ENCODE peak calls at places on chromosome 18, in four cellular contexts. N is MCF 10A, M is upper lobe of right lung, Y is cardiac fibroblast. R is an unnamed sample.

GRCh38 chr18:62808116-62808515 is 92.8 kb downstream of the PHLPP1 start:
- DNase-seq in Y (no peak), N (no peak), M (no peak), R (no peak)

GRCh38 chr18:78739843-78740677 is 239.6 kb upstream of the SALL3 start:
- DNase-seq in M (no peak), N (no peak), Y (no peak), R (no peak)

GRCh38 chr18:59763541-59764136 is 66.4 kb upstream of the CCBE1 start:
- DNase-seq in M (no peak), Y (no peak), N (no peak), R (no peak)

GRCh38 chr18:21481739-21482138 is 118.8 kb downstream of the ESCO1 start:
- DNase-seq in N (no peak), Y (no peak), M (no peak), R (no peak)

GRCh38 chr18:303578-303977 is 35.7 kb upstream of the THOC1 start:
- DNase-seq in N (no peak), Y (no peak), M (no peak), R (no peak)

GRCh38 chr18:61901334-61901986 is 8.7 kb upstream of the RNF152 start:
- DNase-seq in Y (peak; percentile 70), M (no peak), N (peak; percentile 71), R (peak; percentile 48)

GRCh38 chr18:45777393-45777792 is 48.1 kb upstream of the SIGLEC15 start:
- DNase-seq in M (no peak), N (no peak), Y (peak; percentile 77), R (no peak)

GRCh38 chr18:39721712-39722111 is 2156.1 kb upstream of the CELF4 start:
- DNase-seq in N (no peak), Y (no peak), M (no peak), R (no peak)

GRCh38 chr18:26710460-26711096 is 154.9 kb downstream of the AQP4 start:
- DNase-seq in N (no peak), Y (no peak), M (no peak), R (no peak)

GRCh38 chr18:78503129-78503528 is 476.5 kb upstream of the SALL3 start:
- DNase-seq in Y (no peak), N (no peak), M (no peak), R (no peak)

GRCh38 chr18:75170022-75170789 is 38.7 kb downstream of the PTGR3 start:
- DNase-seq in N (no peak), Y (no peak), M (no peak), R (no peak)
- TF ChIP-seq CTCF in N (no peak), Y (no peak), M (no peak), R (no peak)

GRCh38 chr18:36296591-36297418 is 708 bp upstream of the FHOD3 start:
- DNase-seq in Y (peak; percentile 87), M (peak; percentile 70), N (peak; percentile 71), R (peak; percentile 82)
- TF ChIP-seq CTCF in Y (peak; percentile 56), M (peak; percentile 35), N (peak; percentile 30), R (peak; percentile 50)

GRCh38 chr18:7601249-7601620 is 34.1 kb downstream of the PTPRM start:
- DNase-seq in N (peak; percentile 69), Y (peak; percentile 26), M (no peak), R (no peak)
- TF ChIP-seq CTCF in N (no peak), Y (peak; percentile 18), M (no peak), R (no peak)

GRCh38 chr18:32209685-32210445 is 20.0 kb downstream of the MEP1B start:
- DNase-seq in M (no peak), N (no peak), Y (no peak), R (no peak)
- TF ChIP-seq CTCF in M (no peak), N (no peak), Y (no peak), R (no peak)

GRCh38 chr18:50982086-50982801 is 14.4 kb downstream of the ELAC1 start:
- DNase-seq in Y (no peak), M (no peak), N (no peak), R (no peak)

GRCh38 chr18:50986360-50987087 is 18.7 kb downstream of the ELAC1 start:
- DNase-seq in N (no peak), M (no peak), Y (no peak), R (no peak)

GRCh38 chr18:50987261-50987660 is 19.4 kb downstream of the ELAC1 start:
- DNase-seq in Y (no peak), M (no peak), N (no peak), R (no peak)

GRCh38 chr18:50981381-50981780 is 13.5 kb downstream of the ELAC1 start:
- DNase-seq in M (no peak), N (no peak), Y (no peak), R (no peak)

GRCh38 chr18:50982802-50983179 is 15.0 kb downstream of the ELAC1 start:
- DNase-seq in N (no peak), M (no peak), Y (peak; percentile 21), R (no peak)
- TF ChIP-seq CTCF in N (no peak), M (no peak), Y (no peak), R (no peak)

GRCh38 chr18:58194028-58194427 is 150.0 kb downstream of the NEDD4L start:
- DNase-seq in N (no peak), Y (no peak), M (no peak), R (peak; percentile 30)
- TF ChIP-seq CTCF in N (peak; percentile 23), Y (peak; percentile 10), M (no peak), R (peak; percentile 41)

GRCh38 chr18:7754725-7755181 is 187.6 kb downstream of the PTPRM start:
- DNase-seq in Y (peak; percentile 5), M (no peak), N (no peak), R (no peak)

GRCh38 chr18:7755753-7756475 is 188.8 kb downstream of the PTPRM start:
- DNase-seq in N (peak; percentile 23), Y (peak; percentile 76), M (no peak), R (no peak)

GRCh38 chr18:7758764-7759163 is 191.6 kb downstream of the PTPRM start:
- DNase-seq in M (no peak), Y (no peak), N (no peak), R (no peak)

GRCh38 chr18:7754258-7754657 is 187.1 kb downstream of the PTPRM start:
- DNase-seq in N (no peak), M (no peak), Y (no peak), R (no peak)

GRCh38 chr18:7757175-7757574 is 190.1 kb downstream of the PTPRM start:
- DNase-seq in N (peak; percentile 40), Y (peak; percentile 4), M (no peak), R (no peak)
- TF ChIP-seq CTCF in N (no peak), Y (no peak), M (no peak), R (no peak)

GRCh38 chr18:4130734-4131719 is 324.1 kb downstream of the DLGAP1 start:
- DNase-seq in M (no peak), Y (peak; percentile 5), N (no peak), R (no peak)
- TF ChIP-seq CTCF in M (no peak), Y (no peak), N (no peak), R (no peak)

GRCh38 chr18:30889582-30890301 is 152.8 kb downstream of the DSC3 start:
- DNase-seq in Y (peak; percentile 6), N (peak; percentile 60), M (no peak), R (peak; percentile 4)

GRCh38 chr18:30888344-30888743 is 154.2 kb downstream of the DSC3 start:
- DNase-seq in M (no peak), Y (no peak), N (no peak), R (no peak)

DNA sequence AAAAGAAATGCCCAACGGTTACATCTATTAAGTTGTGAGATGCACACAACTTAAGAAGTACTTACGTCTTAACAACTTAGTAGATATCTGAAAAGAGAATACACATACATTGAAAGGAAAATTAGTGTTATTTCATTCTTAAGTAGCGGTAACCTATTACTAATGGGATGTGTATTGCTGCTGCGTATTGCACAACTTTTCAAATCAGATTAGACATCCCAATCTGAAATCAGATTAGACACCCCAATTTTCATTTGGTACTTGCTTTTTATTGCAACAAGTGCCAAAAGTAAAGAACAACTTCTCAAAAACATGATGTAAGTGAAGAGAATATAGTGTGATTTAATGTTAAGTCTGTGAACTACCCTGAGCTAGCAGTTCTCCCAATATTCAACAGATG is 155.5 kb downstream of the DSC3 start:
- DNase-seq in N (no peak), M (no peak), Y (no peak), R (no peak)
- TF ChIP-seq CTCF in N (no peak), M (no peak), Y (no peak), R (no peak)

GRCh38 chr18:13730486-13730885 is 4.0 kb downstream of the RNMT start:
- DNase-seq in M (no peak), Y (no peak), N (no peak), R (no peak)

GRCh38 chr18:13726972-13727331 is 479 bp downstream of the RNMT start:
- DNase-seq in N (no peak), Y (peak; percentile 71), M (no peak), R (peak; percentile 68)

GRCh38 chr18:13725566-13726227 is 661 bp downstream of the FAM210A start:
- DNase-seq in Y (peak; percentile 12), M (no peak), N (no peak), R (no peak)

GRCh38 chr18:13726228-13726971 is at the start of the genes FAM210A and RNMT:
- DNase-seq in N (peak; percentile 92), Y (peak; percentile 97), M (peak; percentile 98), R (peak; percentile 92)
- TF ChIP-seq CTCF in N (no peak), Y (no peak), M (peak; percentile 7), R (no peak)